ENCODE peak calls at places on chromosomes 7 and 10, in seven cellular contexts. V is A549, A is gastrocnemius medialis, S is K562, D is sigmoid colon, I is uterus, N is heart left ventricle. Y is an unnamed sample.

GRCh38 chr10:45627412-45628048 is 45.0 kb downstream of the ZFAND4 start:
- DNase-seq in I (no peak), S (no peak), V (no peak), N (peak; percentile 66), A (peak; percentile 3), D (no peak), Y (peak; percentile 45)

GRCh38 chr10:66639351-66639750 is 286.5 kb upstream of the LRRTM3 start:
- DNase-seq in N (no peak), S (no peak), D (no peak), V (no peak), I (no peak), A (no peak), Y (no peak)

GRCh38 chr10:116470768-116471415 is 43.2 kb downstream of the PNLIPRP3 start:
- DNase-seq in I (no peak), V (peak; percentile 41), D (no peak), N (no peak), A (no peak), S (peak; percentile 6), Y (peak; percentile 55)

GRCh38 chr10:22651276-22651980 is 63.0 kb downstream of the PIP4K2A start:
- DNase-seq in I (no peak), A (no peak), N (no peak), D (no peak), S (no peak), V (no peak), Y (no peak)

GRCh38 chr10:132184816-132185593 is 1.7 kb upstream of the DPYSL4 start:
- DNase-seq in V (no peak), A (no peak), N (peak; percentile 22), S (no peak), D (no peak), I (no peak), Y (peak; percentile 53)

GRCh38 chr7:139054101-139054500 is 18.3 kb upstream of the ZC3HAV1L start:
- DNase-seq in V (no peak), N (no peak), S (no peak), D (no peak), I (no peak), A (no peak), Y (no peak)

GRCh38 chr10:50367732-50368131 is 116.4 kb upstream of the ASAH2 start:
- DNase-seq in S (peak; percentile 60), N (no peak), V (peak; percentile 58), I (no peak), D (no peak), A (no peak), Y (no peak)

GRCh38 chr7:134515569-134516468 is 11.5 kb upstream of the AKR1B10 start:
- DNase-seq in D (no peak), A (peak; percentile 44), V (peak; percentile 86), N (no peak), S (no peak), I (no peak), Y (no peak)

GRCh38 chr7:130891254-130892094 is 157.5 kb upstream of the KLF14 start:
- DNase-seq in V (peak; percentile 83), A (peak; percentile 74), N (peak; percentile 60), S (no peak), I (peak; percentile 69), D (peak; percentile 83), Y (peak; percentile 50)

GRCh38 chr10:3612183-3613001 is 172.6 kb downstream of the KLF6 start:
- DNase-seq in I (no peak), N (no peak), A (no peak), S (no peak), V (no peak), D (no peak), Y (no peak)

GRCh38 chr7:56097700-56098099 is 4.9 kb upstream of the PHKG1 start:
- DNase-seq in V (no peak), A (no peak), I (peak; percentile 40), D (peak; percentile 79), S (no peak), N (peak; percentile 66), Y (no peak)

GRCh38 chr7:23273141-23273599 is 26.0 kb upstream of the MALSU1 start:
- DNase-seq in S (peak; percentile 85), A (peak; percentile 78), N (peak; percentile 90), V (peak; percentile 97), I (peak; percentile 53), D (peak; percentile 81), Y (peak; percentile 93)

GRCh38 chr7:50307368-50308012 is 3.0 kb downstream of the IKZF1 start:
- DNase-seq in S (peak; percentile 53), V (no peak), D (no peak), A (no peak), N (no peak), I (no peak), Y (no peak)

GRCh38 chr10:84234508-84234907 is 6.8 kb downstream of the LRIT1 start:
- DNase-seq in N (no peak), S (no peak), V (no peak), A (no peak), D (no peak), I (no peak), Y (no peak)

GRCh38 chr10:125155669-125156068 is 4.7 kb downstream of the CTBP2 start:
- DNase-seq in S (no peak), I (no peak), D (no peak), V (no peak), A (no peak), N (no peak), Y (no peak)

GRCh38 chr10:125155101-125155500 is 5.3 kb downstream of the CTBP2 start:
- DNase-seq in D (peak; percentile 56), I (no peak), S (no peak), V (no peak), A (no peak), N (no peak), Y (no peak)

GRCh38 chr10:125156739-125157472 is 3.5 kb downstream of the CTBP2 start:
- DNase-seq in I (no peak), D (peak; percentile 35), S (no peak), N (no peak), V (no peak), A (no peak), Y (no peak)

GRCh38 chr10:125157473-125157865 is 2.9 kb downstream of the CTBP2 start:
- DNase-seq in A (no peak), N (no peak), V (no peak), S (no peak), I (no peak), D (peak; percentile 36), Y (no peak)

DNA sequence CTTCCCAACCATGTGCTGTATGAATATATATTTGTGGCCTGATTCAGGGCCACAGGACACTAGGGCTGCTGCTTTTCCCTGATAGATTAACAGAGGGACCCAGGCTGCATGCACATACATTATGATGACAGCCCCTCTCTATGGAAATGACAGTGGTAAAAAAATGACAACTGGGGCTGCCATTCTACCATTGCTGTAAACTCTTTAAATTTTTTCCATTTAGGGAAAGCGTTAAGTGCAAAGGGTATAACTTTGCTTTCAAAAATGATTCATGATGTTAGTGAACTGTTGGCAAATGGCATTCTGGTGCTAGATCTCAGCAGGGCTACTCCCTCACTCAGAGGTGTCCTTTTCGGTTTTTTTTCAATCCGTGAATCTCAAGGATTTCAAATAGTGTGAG is 4.2 kb downstream of the CTBP2 start:
- DNase-seq in D (peak; percentile 9), S (peak; percentile 31), V (no peak), N (no peak), I (no peak), A (no peak), Y (peak; percentile 10)
- TF ChIP-seq POLR2A in D (no peak), S (no peak), V (no peak), N (no peak), I (no peak), A (no peak), Y (no peak)

GRCh38 chr10:33715303-33715702 is 380.8 kb upstream of the NRP1 start:
- DNase-seq in V (no peak), A (peak; percentile 2), S (no peak), D (no peak), N (peak; percentile 60), I (no peak), Y (no peak)
- TF ChIP-seq CTCF in V (no peak), A (no peak), S (no peak), D (no peak), N (no peak), I (no peak), Y (no peak)

GRCh38 chr10:126842356-126842755 is 62.9 kb upstream of the DOCK1 start:
- DNase-seq in N (no peak), A (no peak), S (no peak), V (no peak), D (no peak), I (no peak), Y (no peak)

GRCh38 chr10:126840736-126841135 is 64.5 kb upstream of the DOCK1 start:
- DNase-seq in I (no peak), S (no peak), A (no peak), V (no peak), N (no peak), D (no peak), Y (no peak)

GRCh38 chr10:126836009-126836408 is 69.2 kb upstream of the DOCK1 start:
- DNase-seq in D (no peak), S (no peak), N (no peak), A (no peak), I (no peak), V (no peak), Y (no peak)

GRCh38 chr10:126841341-126841902 is 63.8 kb upstream of the DOCK1 start:
- DNase-seq in A (no peak), D (no peak), S (no peak), I (no peak), V (no peak), N (no peak), Y (no peak)

GRCh38 chr10:126839094-126839761 is 66.0 kb upstream of the DOCK1 start:
- DNase-seq in N (no peak), V (no peak), I (no peak), A (no peak), S (no peak), D (no peak), Y (no peak)
- H3K27ac ChIP-seq in N (no peak overlapping the region), V (no peak overlapping the region), I (no peak overlapping the region), A (no peak overlapping the region), S (no peak overlapping the region), D (no peak overlapping the region), Y (no peak overlapping the region)

GRCh38 chr7:101625076-101625914 is 3.8 kb downstream of the MYL10 start:
- DNase-seq in N (no peak), A (no peak), V (no peak), S (no peak), D (no peak), I (no peak), Y (no peak)
- TF ChIP-seq POLR2A in N (no peak), A (no peak), V (no peak), S (no peak), D (no peak), I (no peak), Y (no peak)

GRCh38 chr10:88693392-88694020 is 12.5 kb upstream of the LIPK start:
- DNase-seq in V (peak; percentile 16), I (no peak), N (no peak), A (no peak), D (no peak), S (no peak), Y (no peak)
- TF ChIP-seq CTCF in V (peak; percentile 41), I (no peak), N (no peak), A (no peak), D (no peak), S (no peak), Y (peak; percentile 36)